ENCODE peak calls at places on chromosomes 13 and 19, in eight cellular contexts. One of them, this sample, is unnamed.

GRCh38 chr19:43957891-43958290 is 6.9 kb downstream of the ZNF221 start:
- DNase-seq in amygdala: no peak
- DNase-seq in cerebellum: no peak
- DNase-seq in RWPE1: no peak
- DNase-seq in naive thymus-derived CD8-positive, alpha-beta T cell: no peak
- DNase-seq in myocyte: no peak
- DNase-seq in T-helper 22 cell: no peak
- DNase-seq in aorta: no peak
- DNase-seq in this sample: no peak

GRCh38 chr19:45047188-45047797 is 8.4 kb downstream of the CLASRP start:
- DNase-seq in amygdala: no peak
- DNase-seq in cerebellum: no peak
- DNase-seq in RWPE1: no peak
- DNase-seq in naive thymus-derived CD8-positive, alpha-beta T cell: no peak
- DNase-seq in myocyte: no peak
- DNase-seq in T-helper 22 cell: no peak
- DNase-seq in aorta: no peak
- DNase-seq in this sample: no peak

GRCh38 chr19:38778733-38779132 is 5.4 kb upstream of the LGALS7 start:
- DNase-seq in amygdala: no peak
- DNase-seq in cerebellum: no peak
- DNase-seq in RWPE1: no peak
- DNase-seq in naive thymus-derived CD8-positive, alpha-beta T cell: no peak
- DNase-seq in myocyte: no peak
- DNase-seq in T-helper 22 cell: no peak
- DNase-seq in aorta: no peak
- DNase-seq in this sample: no peak

GRCh38 chr13:85586422-85586831 is 212.8 kb downstream of the SLITRK6 start:
- DNase-seq in amygdala: no peak
- DNase-seq in cerebellum: no peak
- DNase-seq in RWPE1: peak
- DNase-seq in naive thymus-derived CD8-positive, alpha-beta T cell: no peak
- DNase-seq in myocyte: no peak
- DNase-seq in T-helper 22 cell: no peak
- DNase-seq in aorta: no peak
- DNase-seq in this sample: no peak

GRCh38 chr13:40101708-40102359 is 446.4 kb downstream of the COG6 start:
- DNase-seq in amygdala: no peak
- DNase-seq in cerebellum: no peak
- DNase-seq in RWPE1: no peak
- DNase-seq in naive thymus-derived CD8-positive, alpha-beta T cell: no peak
- DNase-seq in myocyte: no peak
- DNase-seq in T-helper 22 cell: no peak
- DNase-seq in aorta: no peak
- DNase-seq in this sample: no peak

GRCh38 chr19:15250635-15250993 is 18.4 kb upstream of the EPHX3 start:
- DNase-seq in amygdala: no peak
- DNase-seq in cerebellum: no peak
- DNase-seq in RWPE1: no peak
- DNase-seq in naive thymus-derived CD8-positive, alpha-beta T cell: no peak
- DNase-seq in myocyte: peak
- DNase-seq in T-helper 22 cell: no peak
- DNase-seq in aorta: no peak
- DNase-seq in this sample: no peak

GRCh38 chr13:43309301-43309700 is 285.9 kb downstream of the DNAJC15 start:
- DNase-seq in amygdala: no peak
- DNase-seq in cerebellum: no peak
- DNase-seq in RWPE1: no peak
- DNase-seq in naive thymus-derived CD8-positive, alpha-beta T cell: no peak
- DNase-seq in myocyte: no peak
- DNase-seq in T-helper 22 cell: no peak
- DNase-seq in aorta: no peak
- DNase-seq in this sample: no peak

GRCh38 chr13:99002191-99002710 is 24.4 kb upstream of the DOCK9 start:
- DNase-seq in amygdala: no peak
- DNase-seq in cerebellum: no peak
- DNase-seq in RWPE1: no peak
- DNase-seq in naive thymus-derived CD8-positive, alpha-beta T cell: no peak
- DNase-seq in myocyte: no peak
- DNase-seq in T-helper 22 cell: no peak
- DNase-seq in aorta: no peak
- DNase-seq in this sample: no peak

GRCh38 chr13:95553614-95554385 is 1.3 kb downstream of the CLDN10 start:
- DNase-seq in amygdala: no peak
- DNase-seq in cerebellum: no peak
- DNase-seq in RWPE1: no peak
- DNase-seq in naive thymus-derived CD8-positive, alpha-beta T cell: no peak
- DNase-seq in myocyte: no peak
- DNase-seq in T-helper 22 cell: no peak
- DNase-seq in aorta: no peak
- DNase-seq in this sample: peak

GRCh38 chr19:14661372-14661924 is 13.2 kb downstream of the ADGRE3 start:
- DNase-seq in amygdala: no peak
- DNase-seq in cerebellum: no peak
- DNase-seq in RWPE1: no peak
- DNase-seq in naive thymus-derived CD8-positive, alpha-beta T cell: no peak
- DNase-seq in myocyte: no peak
- DNase-seq in T-helper 22 cell: no peak
- DNase-seq in aorta: no peak
- DNase-seq in this sample: no peak

GRCh38 chr19:31223805-31224534 is 125.3 kb downstream of the TSHZ3 start:
- DNase-seq in amygdala: no peak
- DNase-seq in cerebellum: no peak
- DNase-seq in RWPE1: no peak
- DNase-seq in naive thymus-derived CD8-positive, alpha-beta T cell: no peak
- DNase-seq in myocyte: peak
- DNase-seq in T-helper 22 cell: no peak
- DNase-seq in aorta: no peak
- DNase-seq in this sample: no peak

GRCh38 chr13:113448885-113449692 is 4.2 kb downstream of the ADPRHL1 start:
- DNase-seq in amygdala: no peak
- DNase-seq in cerebellum: peak
- DNase-seq in RWPE1: peak
- DNase-seq in naive thymus-derived CD8-positive, alpha-beta T cell: no peak
- DNase-seq in myocyte: peak
- DNase-seq in T-helper 22 cell: peak
- DNase-seq in aorta: no peak
- DNase-seq in this sample: peak